ENCODE peak calls at places on chromosome 16, in nine cellular contexts. One of them, this sample, is unnamed.

GRCh38 chr16:46826618-46827017 is 4.4 kb downstream of the C16orf87 start:
- DNase-seq in left lung: no peak
- DNase-seq in A549: no peak
- DNase-seq in transverse colon: no peak
- DNase-seq in tibial artery: no peak
- DNase-seq in naive thymus-derived CD4-positive, alpha-beta T cell: no peak
- DNase-seq in endothelial cell of umbilical vein: peak; percentile 29
- DNase-seq in neural progenitor cell: no peak
- DNase-seq in cardiac muscle cell: no peak
- DNase-seq in this sample: no peak

GRCh38 chr16:75025766-75026165 is 26.9 kb downstream of the ZNRF1 start:
- DNase-seq in left lung: no peak
- DNase-seq in transverse colon: no peak
- DNase-seq in neural progenitor cell: no peak
- DNase-seq in tibial artery: no peak
- DNase-seq in A549: no peak
- DNase-seq in endothelial cell of umbilical vein: no peak
- DNase-seq in cardiac muscle cell: peak; percentile 47
- DNase-seq in naive thymus-derived CD4-positive, alpha-beta T cell: no peak
- DNase-seq in this sample: no peak

GRCh38 chr16:70257391-70257790 is 5.7 kb upstream of the EXOSC6 start:
- DNase-seq in endothelial cell of umbilical vein: no peak
- DNase-seq in neural progenitor cell: no peak
- DNase-seq in cardiac muscle cell: peak; percentile 15
- DNase-seq in A549: no peak
- DNase-seq in transverse colon: no peak
- DNase-seq in naive thymus-derived CD4-positive, alpha-beta T cell: no peak
- DNase-seq in tibial artery: no peak
- DNase-seq in left lung: no peak
- DNase-seq in this sample: no peak

GRCh38 chr16:637081-638018 is 1.2 kb upstream of the METTL26 start:
- DNase-seq in cardiac muscle cell: peak; percentile 94
- DNase-seq in naive thymus-derived CD4-positive, alpha-beta T cell: no peak
- DNase-seq in A549: peak; percentile 90
- DNase-seq in endothelial cell of umbilical vein: no peak
- DNase-seq in transverse colon: peak; percentile 92
- DNase-seq in tibial artery: peak; percentile 94
- DNase-seq in neural progenitor cell: peak; percentile 73
- DNase-seq in left lung: peak; percentile 93
- DNase-seq in this sample: peak; percentile 91

GRCh38 chr16:69566437-69567030 is 768 bp downstream of the NFAT5 start:
- DNase-seq in tibial artery: peak; percentile 84
- DNase-seq in left lung: peak; percentile 67
- DNase-seq in naive thymus-derived CD4-positive, alpha-beta T cell: no peak
- DNase-seq in endothelial cell of umbilical vein: peak; percentile 72
- DNase-seq in A549: peak; percentile 79
- DNase-seq in neural progenitor cell: peak; percentile 75
- DNase-seq in cardiac muscle cell: peak; percentile 75
- DNase-seq in transverse colon: peak; percentile 60
- DNase-seq in this sample: peak; percentile 68

GRCh38 chr16:12291989-12292759 is 315.6 kb downstream of the SNX29 start:
- DNase-seq in left lung: no peak
- DNase-seq in tibial artery: no peak
- DNase-seq in A549: no peak
- DNase-seq in endothelial cell of umbilical vein: no peak
- DNase-seq in naive thymus-derived CD4-positive, alpha-beta T cell: no peak
- DNase-seq in cardiac muscle cell: no peak
- DNase-seq in neural progenitor cell: no peak
- DNase-seq in transverse colon: no peak
- DNase-seq in this sample: no peak

GRCh38 chr16:53773150-53773846 is 69.3 kb downstream of the FTO start:
- DNase-seq in naive thymus-derived CD4-positive, alpha-beta T cell: no peak
- DNase-seq in endothelial cell of umbilical vein: peak; percentile 79
- DNase-seq in cardiac muscle cell: peak; percentile 87
- DNase-seq in A549: peak; percentile 83
- DNase-seq in left lung: no peak
- DNase-seq in neural progenitor cell: peak; percentile 70
- DNase-seq in tibial artery: no peak
- DNase-seq in transverse colon: peak; percentile 51
- DNase-seq in this sample: no peak

GRCh38 chr16:85832578-85833539 is 33.4 kb downstream of the COX4I1 start:
- DNase-seq in A549: no peak
- DNase-seq in cardiac muscle cell: no peak
- DNase-seq in tibial artery: no peak
- DNase-seq in left lung: no peak
- DNase-seq in endothelial cell of umbilical vein: no peak
- DNase-seq in transverse colon: no peak
- DNase-seq in neural progenitor cell: no peak
- DNase-seq in naive thymus-derived CD4-positive, alpha-beta T cell: no peak
- DNase-seq in this sample: no peak

GRCh38 chr16:85390511-85391174 is 222.5 kb upstream of the GSE1 start:
- DNase-seq in naive thymus-derived CD4-positive, alpha-beta T cell: no peak
- DNase-seq in tibial artery: peak; percentile 92
- DNase-seq in endothelial cell of umbilical vein: no peak
- DNase-seq in cardiac muscle cell: peak; percentile 95
- DNase-seq in A549: peak; percentile 87
- DNase-seq in neural progenitor cell: no peak
- DNase-seq in left lung: peak; percentile 55
- DNase-seq in transverse colon: peak; percentile 89
- DNase-seq in this sample: peak; percentile 59

GRCh38 chr16:1932050-1933028 is 10.7 kb downstream of the MSRB1 start:
- DNase-seq in tibial artery: no peak
- DNase-seq in neural progenitor cell: peak; percentile 58
- DNase-seq in endothelial cell of umbilical vein: no peak
- DNase-seq in transverse colon: peak; percentile 66
- DNase-seq in left lung: no peak
- DNase-seq in cardiac muscle cell: no peak
- DNase-seq in A549: peak; percentile 80
- DNase-seq in naive thymus-derived CD4-positive, alpha-beta T cell: no peak
- DNase-seq in this sample: no peak

GRCh38 chr16:64459821-64460220 is 662.0 kb downstream of the CDH11 start:
- DNase-seq in transverse colon: no peak
- DNase-seq in cardiac muscle cell: peak; percentile 79
- DNase-seq in naive thymus-derived CD4-positive, alpha-beta T cell: no peak
- DNase-seq in tibial artery: no peak
- DNase-seq in A549: no peak
- DNase-seq in endothelial cell of umbilical vein: no peak
- DNase-seq in neural progenitor cell: no peak
- DNase-seq in left lung: no peak
- DNase-seq in this sample: no peak

GRCh38 chr16:30724641-30725464 is 23.4 kb upstream of the PHKG2 start:
- DNase-seq in transverse colon: peak; percentile 72
- DNase-seq in neural progenitor cell: no peak
- DNase-seq in naive thymus-derived CD4-positive, alpha-beta T cell: no peak
- DNase-seq in A549: no peak
- DNase-seq in tibial artery: peak; percentile 66
- DNase-seq in cardiac muscle cell: no peak
- DNase-seq in endothelial cell of umbilical vein: no peak
- DNase-seq in left lung: peak; percentile 55
- DNase-seq in this sample: peak; percentile 72

GRCh38 chr16:59758848-59759247 is 1024.7 kb upstream of the GOT2 start:
- DNase-seq in endothelial cell of umbilical vein: no peak
- DNase-seq in left lung: no peak
- DNase-seq in transverse colon: no peak
- DNase-seq in A549: no peak
- DNase-seq in neural progenitor cell: no peak
- DNase-seq in tibial artery: no peak
- DNase-seq in cardiac muscle cell: no peak
- DNase-seq in naive thymus-derived CD4-positive, alpha-beta T cell: no peak
- DNase-seq in this sample: no peak

GRCh38 chr16:63904182-63904581 is 1217.7 kb downstream of the CDH11 start:
- DNase-seq in neural progenitor cell: no peak
- DNase-seq in tibial artery: no peak
- DNase-seq in cardiac muscle cell: no peak
- DNase-seq in naive thymus-derived CD4-positive, alpha-beta T cell: no peak
- DNase-seq in endothelial cell of umbilical vein: no peak
- DNase-seq in left lung: no peak
- DNase-seq in transverse colon: no peak
- DNase-seq in A549: no peak
- DNase-seq in this sample: no peak

GRCh38 chr16:55656695-55657092 is 906 bp downstream of the SLC6A2 start:
- DNase-seq in transverse colon: no peak
- DNase-seq in naive thymus-derived CD4-positive, alpha-beta T cell: no peak
- DNase-seq in left lung: no peak
- DNase-seq in endothelial cell of umbilical vein: no peak
- DNase-seq in tibial artery: no peak
- DNase-seq in cardiac muscle cell: no peak
- DNase-seq in A549: no peak
- DNase-seq in neural progenitor cell: no peak
- DNase-seq in this sample: no peak

GRCh38 chr16:23863511-23864422 is 28.0 kb downstream of the PRKCB start:
- DNase-seq in naive thymus-derived CD4-positive, alpha-beta T cell: no peak
- DNase-seq in A549: no peak
- DNase-seq in transverse colon: peak; percentile 31
- DNase-seq in tibial artery: no peak
- DNase-seq in endothelial cell of umbilical vein: no peak
- DNase-seq in neural progenitor cell: no peak
- DNase-seq in left lung: no peak
- DNase-seq in cardiac muscle cell: no peak
- DNase-seq in this sample: no peak
- H3K27ac ChIP-seq in naive thymus-derived CD4-positive, alpha-beta T cell: peak overlapping the region; percentile 61
- H3K27ac ChIP-seq in A549: no peak overlapping the region
- H3K27ac ChIP-seq in transverse colon: peak overlapping the region; percentile 71
- H3K27ac ChIP-seq in tibial artery: no peak overlapping the region
- H3K27ac ChIP-seq in endothelial cell of umbilical vein: no peak overlapping the region
- H3K27ac ChIP-seq in neural progenitor cell: no peak overlapping the region
- H3K27ac ChIP-seq in left lung: peak overlapping the region; percentile 80
- H3K27ac ChIP-seq in cardiac muscle cell: no peak overlapping the region
- H3K27ac ChIP-seq in this sample: no peak overlapping the region

GRCh38 chr16:17260271-17260849 is 210.4 kb downstream of the XYLT1 start:
- DNase-seq in tibial artery: no peak
- DNase-seq in transverse colon: no peak
- DNase-seq in cardiac muscle cell: no peak
- DNase-seq in naive thymus-derived CD4-positive, alpha-beta T cell: no peak
- DNase-seq in neural progenitor cell: no peak
- DNase-seq in endothelial cell of umbilical vein: no peak
- DNase-seq in left lung: no peak
- DNase-seq in A549: no peak
- DNase-seq in this sample: no peak
- H3K4me1 ChIP-seq in tibial artery: no peaks in the 10 kb centered on the region
- H3K4me1 ChIP-seq in transverse colon: peaks cover 23% of the 10 kb centered on the region
- H3K4me1 ChIP-seq in cardiac muscle cell: no peaks in the 10 kb centered on the region
- H3K4me1 ChIP-seq in naive thymus-derived CD4-positive, alpha-beta T cell: no peaks in the 10 kb centered on the region
- H3K4me1 ChIP-seq in neural progenitor cell: no peaks in the 10 kb centered on the region
- H3K4me1 ChIP-seq in endothelial cell of umbilical vein: no peaks in the 10 kb centered on the region
- H3K4me1 ChIP-seq in left lung: no peaks in the 10 kb centered on the region
- H3K4me1 ChIP-seq in A549: no peaks in the 10 kb centered on the region
- H3K4me1 ChIP-seq in this sample: peaks cover 11% of the 10 kb centered on the region

DNA sequence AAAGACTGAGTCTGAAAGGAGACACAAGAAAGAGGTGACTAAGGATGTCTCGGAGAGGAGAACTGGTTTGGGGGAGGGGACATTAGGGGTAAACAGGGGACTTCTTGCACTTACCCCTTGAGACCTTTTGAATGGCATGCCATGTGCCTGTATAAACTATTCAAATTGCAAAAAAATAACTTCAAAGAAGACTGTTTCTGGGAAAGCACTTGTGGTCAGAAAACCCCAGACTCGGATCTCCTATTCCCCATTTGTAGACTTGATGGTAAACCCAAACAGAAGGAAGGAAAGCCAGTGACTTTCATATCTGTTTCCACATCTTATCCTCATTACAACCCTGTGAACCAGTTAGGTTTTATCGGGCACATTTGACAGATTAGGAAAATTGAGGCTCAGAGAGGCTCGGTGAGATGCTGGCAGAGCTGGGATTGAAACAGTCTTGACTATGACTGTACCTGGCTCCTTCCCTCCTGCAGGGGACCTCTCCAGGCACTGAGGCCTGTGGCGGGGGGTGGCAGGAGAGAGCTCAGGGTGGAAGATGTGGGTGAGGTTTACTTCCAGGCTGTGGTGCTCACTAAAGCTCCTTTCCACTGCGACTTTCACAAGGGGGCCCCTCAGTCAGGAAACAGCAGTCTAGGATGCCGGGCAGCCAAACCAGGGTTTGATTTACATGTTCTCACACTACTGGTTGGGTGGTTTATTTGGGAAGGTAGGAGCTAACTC is 30.5 kb upstream of the PLCG2 start:
- DNase-seq in tibial artery: no peak
- DNase-seq in neural progenitor cell: no peak
- DNase-seq in naive thymus-derived CD4-positive, alpha-beta T cell: no peak
- DNase-seq in left lung: no peak
- DNase-seq in transverse colon: no peak
- DNase-seq in cardiac muscle cell: no peak
- DNase-seq in endothelial cell of umbilical vein: no peak
- DNase-seq in A549: no peak
- DNase-seq in this sample: no peak
- H3K4me3 ChIP-seq in tibial artery: no peak overlapping the region
- H3K4me3 ChIP-seq in neural progenitor cell: no peak overlapping the region
- H3K4me3 ChIP-seq in naive thymus-derived CD4-positive, alpha-beta T cell: no peak overlapping the region
- H3K4me3 ChIP-seq in left lung: no peak overlapping the region
- H3K4me3 ChIP-seq in transverse colon: no peak overlapping the region
- H3K4me3 ChIP-seq in cardiac muscle cell: no peak overlapping the region
- H3K4me3 ChIP-seq in endothelial cell of umbilical vein: no peak overlapping the region
- H3K4me3 ChIP-seq in A549: no peak overlapping the region
- H3K4me3 ChIP-seq in this sample: no peak overlapping the region

GRCh38 chr16:24991349-24991748 is 23.8 kb downstream of the ARHGAP17 start:
- DNase-seq in tibial artery: no peak
- DNase-seq in left lung: no peak
- DNase-seq in transverse colon: no peak
- DNase-seq in A549: no peak
- DNase-seq in cardiac muscle cell: no peak
- DNase-seq in endothelial cell of umbilical vein: peak; percentile 13
- DNase-seq in neural progenitor cell: no peak
- DNase-seq in naive thymus-derived CD4-positive, alpha-beta T cell: no peak
- DNase-seq in this sample: no peak

GRCh38 chr16:24989417-24989978 is 25.7 kb downstream of the ARHGAP17 start:
- DNase-seq in transverse colon: no peak
- DNase-seq in tibial artery: no peak
- DNase-seq in naive thymus-derived CD4-positive, alpha-beta T cell: no peak
- DNase-seq in cardiac muscle cell: peak; percentile 59
- DNase-seq in left lung: no peak
- DNase-seq in A549: no peak
- DNase-seq in neural progenitor cell: no peak
- DNase-seq in endothelial cell of umbilical vein: peak; percentile 39
- DNase-seq in this sample: no peak

GRCh38 chr16:24988593-24989338 is 26.4 kb downstream of the ARHGAP17 start:
- DNase-seq in transverse colon: peak; percentile 81
- DNase-seq in naive thymus-derived CD4-positive, alpha-beta T cell: no peak
- DNase-seq in A549: peak; percentile 49
- DNase-seq in endothelial cell of umbilical vein: peak; percentile 92
- DNase-seq in tibial artery: no peak
- DNase-seq in left lung: peak; percentile 42
- DNase-seq in neural progenitor cell: no peak
- DNase-seq in cardiac muscle cell: peak; percentile 79
- DNase-seq in this sample: no peak

GRCh38 chr16:24992696-24993095 is 22.5 kb downstream of the ARHGAP17 start:
- DNase-seq in cardiac muscle cell: no peak
- DNase-seq in A549: no peak
- DNase-seq in neural progenitor cell: no peak
- DNase-seq in left lung: no peak
- DNase-seq in endothelial cell of umbilical vein: no peak
- DNase-seq in tibial artery: no peak
- DNase-seq in transverse colon: no peak
- DNase-seq in naive thymus-derived CD4-positive, alpha-beta T cell: no peak
- DNase-seq in this sample: no peak

DNA sequence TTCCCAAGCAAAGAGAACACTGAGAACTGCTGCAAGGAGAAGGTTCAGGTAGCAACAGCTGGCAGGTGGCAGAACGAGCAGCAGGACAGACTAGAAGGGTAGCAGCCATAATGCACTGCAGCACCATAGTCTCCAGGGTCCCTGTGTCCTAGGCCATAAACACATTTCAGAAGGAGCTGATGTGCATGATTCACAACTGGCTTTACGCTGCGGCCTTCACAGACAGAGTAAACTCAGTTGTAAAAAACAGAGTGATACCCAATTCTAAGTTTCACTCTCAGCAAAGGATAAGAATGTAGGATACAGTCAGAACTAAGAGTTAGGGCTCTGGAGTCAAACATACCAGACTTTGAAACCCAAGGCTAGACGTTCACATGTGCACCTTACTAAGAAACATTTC is 24.4 kb downstream of the ARHGAP17 start:
- DNase-seq in tibial artery: no peak
- DNase-seq in left lung: no peak
- DNase-seq in naive thymus-derived CD4-positive, alpha-beta T cell: no peak
- DNase-seq in A549: no peak
- DNase-seq in neural progenitor cell: no peak
- DNase-seq in cardiac muscle cell: no peak
- DNase-seq in endothelial cell of umbilical vein: no peak
- DNase-seq in transverse colon: no peak
- DNase-seq in this sample: no peak
- H3K27ac ChIP-seq in tibial artery: peak overlapping the region; percentile 68
- H3K27ac ChIP-seq in left lung: no peak overlapping the region
- H3K27ac ChIP-seq in naive thymus-derived CD4-positive, alpha-beta T cell: no peak overlapping the region
- H3K27ac ChIP-seq in A549: peak overlapping the region; percentile 1
- H3K27ac ChIP-seq in neural progenitor cell: no peak overlapping the region
- H3K27ac ChIP-seq in cardiac muscle cell: no peak overlapping the region
- H3K27ac ChIP-seq in endothelial cell of umbilical vein: peak overlapping the region; percentile 99
- H3K27ac ChIP-seq in transverse colon: peak overlapping the region; percentile 77
- H3K27ac ChIP-seq in this sample: no peak overlapping the region

This sample was measured in lower lobe of right lung.